ENCODE peak calls at places on chromosomes 6 and 20, in four cellular contexts. R is CD4-positive, alpha-beta T cell; P is RWPE1; E is endothelial cell. Z is an unnamed sample.

GRCh38 chr20:61548069-61548468 is 296.0 kb downstream of the CDH4 start:
- DNase-seq in R (no peak), P (no peak), E (no peak), Z (no peak)

GRCh38 chr20:37881601-37882343 is 21.2 kb upstream of the VSTM2L start:
- DNase-seq in R (no peak), P (no peak), E (no peak), Z (no peak)

GRCh38 chr6:4023240-4023639 is 55.7 kb downstream of the FAM217A start:
- DNase-seq in R (no peak), P (no peak), E (no peak), Z (no peak)

GRCh38 chr20:23086056-23086551 is at the start of gene CD93:
- DNase-seq in R (no peak), P (no peak), E (peak; percentile 36), Z (no peak)

GRCh38 chr6:169789146-169789943 is 37.9 kb downstream of the ERMARD start:
- DNase-seq in R (no peak), P (peak; percentile 17), E (no peak), Z (no peak)

GRCh38 chr6:125224236-125224861 is 70.8 kb downstream of the TPD52L1 start:
- DNase-seq in R (no peak), P (no peak), E (no peak), Z (no peak)

GRCh38 chr6:105507811-105508210 is 104.9 kb upstream of the PREP start:
- DNase-seq in R (no peak), P (no peak), E (no peak), Z (no peak)

GRCh38 chr6:22980446-22980845 is 411.1 kb downstream of the HDGFL1 start:
- DNase-seq in R (no peak), P (no peak), E (no peak), Z (no peak)

GRCh38 chr6:31626952-31627351 is 6.4 kb downstream of the PRRC2A start:
- DNase-seq in R (no peak), P (no peak), E (no peak), Z (no peak)

GRCh38 chr6:132708002-132708401 is 5.9 kb downstream of the VNN1 start:
- DNase-seq in R (no peak), P (no peak), E (no peak), Z (no peak)

GRCh38 chr20:62427172-62428007 is at the start of gene RBBP8NL:
- DNase-seq in R (no peak), P (peak; percentile 93), E (no peak), Z (peak; percentile 92)

GRCh38 chr6:3379482-3380060 is 77.3 kb downstream of the SLC22A23 start:
- DNase-seq in R (no peak), P (no peak), E (no peak), Z (no peak)

GRCh38 chr6:114181629-114182028 is 161.2 kb downstream of the HS3ST5 start:
- DNase-seq in R (no peak), P (no peak), E (no peak), Z (no peak)

GRCh38 chr6:13559968-13560650 is 14.3 kb upstream of the SIRT5 start:
- DNase-seq in R (no peak), P (no peak), E (no peak), Z (no peak)

GRCh38 chr6:2369606-2370005 is 124.2 kb upstream of the GMDS start:
- DNase-seq in R (no peak), P (no peak), E (no peak), Z (no peak)

GRCh38 chr6:65701325-65701724 is 5.7 kb downstream of the EYS start:
- DNase-seq in R (no peak), P (no peak), E (no peak), Z (no peak)

GRCh38 chr20:4406627-4407026 is 315.1 kb upstream of the PRND start:
- DNase-seq in R (no peak), P (peak; percentile 90), E (no peak), Z (peak; percentile 73)

GRCh38 chr6:159169193-159169555 is at the start of gene FNDC1:
- DNase-seq in R (no peak), P (peak; percentile 21), E (peak; percentile 81), Z (no peak)

GRCh38 chr6:158780963-158781691 is 38.0 kb downstream of the EZR start:
- DNase-seq in R (no peak), P (peak; percentile 46), E (no peak), Z (no peak)

GRCh38 chr6:28580484-28580883 is 54.8 kb downstream of the GPX5 start:
- DNase-seq in R (no peak), P (no peak), E (no peak), Z (no peak)

GRCh38 chr6:158649289-158650143 is at the start of gene SYTL3:
- DNase-seq in R (peak; percentile 70), P (no peak), E (no peak), Z (no peak)

GRCh38 chr6:41577865-41578713 is 31.9 kb downstream of the FOXP4 start:
- DNase-seq in R (no peak), P (peak; percentile 26), E (peak; percentile 44), Z (no peak)

GRCh38 chr20:46023148-46023484 is 5.9 kb upstream of the SLC12A5 start:
- DNase-seq in R (no peak), P (no peak), E (no peak), Z (no peak)

GRCh38 chr6:4581468-4582420 is 194.5 kb upstream of the CDYL start:
- DNase-seq in R (no peak), P (no peak), E (peak; percentile 47), Z (no peak)

GRCh38 chr6:159762681-159763293 is 942 bp downstream of the ACAT2 start:
- DNase-seq in R (no peak), P (peak; percentile 14), E (no peak), Z (no peak)

GRCh38 chr20:34421766-34422466 is 58.8 kb downstream of the ITCH start:
- DNase-seq in R (no peak), P (no peak), E (no peak), Z (no peak)

GRCh38 chr6:157908369-157909281 is 73.0 kb upstream of the SYNJ2 start:
- DNase-seq in R (no peak), P (no peak), E (no peak), Z (no peak)

GRCh38 chr6:169862464-169863148 is 111.2 kb downstream of the ERMARD start:
- DNase-seq in R (no peak), P (no peak), E (no peak), Z (no peak)

GRCh38 chr6:15985354-15985995 is 143.4 kb upstream of the MYLIP start:
- DNase-seq in R (no peak), P (no peak), E (no peak), Z (no peak)

GRCh38 chr20:51378171-51378928 is 164.2 kb downstream of the NFATC2 start:
- DNase-seq in R (no peak), P (no peak), E (peak; percentile 41), Z (peak; percentile 65)

GRCh38 chr6:166998256-166999144 is 697 bp upstream of the CEP43 start:
- DNase-seq in R (no peak), P (peak; percentile 6), E (peak; percentile 53), Z (peak; percentile 63)

GRCh38 chr6:24355422-24355821 is 2.4 kb downstream of the DCDC2 start:
- DNase-seq in R (no peak), P (no peak), E (no peak), Z (no peak)

GRCh38 chr6:81759782-81760181 is 7.3 kb upstream of the TENT5A start:
- DNase-seq in R (no peak), P (peak; percentile 68), E (no peak), Z (no peak)

GRCh38 chr6:116615937-116616756 is at the start of gene RSPH4A:
- DNase-seq in R (peak; percentile 44), P (peak; percentile 95), E (peak; percentile 87), Z (peak; percentile 90)
- TF ChIP-seq CTCF in R (no peak), P (no peak), E (no peak), Z (peak; percentile 32)

DNA sequence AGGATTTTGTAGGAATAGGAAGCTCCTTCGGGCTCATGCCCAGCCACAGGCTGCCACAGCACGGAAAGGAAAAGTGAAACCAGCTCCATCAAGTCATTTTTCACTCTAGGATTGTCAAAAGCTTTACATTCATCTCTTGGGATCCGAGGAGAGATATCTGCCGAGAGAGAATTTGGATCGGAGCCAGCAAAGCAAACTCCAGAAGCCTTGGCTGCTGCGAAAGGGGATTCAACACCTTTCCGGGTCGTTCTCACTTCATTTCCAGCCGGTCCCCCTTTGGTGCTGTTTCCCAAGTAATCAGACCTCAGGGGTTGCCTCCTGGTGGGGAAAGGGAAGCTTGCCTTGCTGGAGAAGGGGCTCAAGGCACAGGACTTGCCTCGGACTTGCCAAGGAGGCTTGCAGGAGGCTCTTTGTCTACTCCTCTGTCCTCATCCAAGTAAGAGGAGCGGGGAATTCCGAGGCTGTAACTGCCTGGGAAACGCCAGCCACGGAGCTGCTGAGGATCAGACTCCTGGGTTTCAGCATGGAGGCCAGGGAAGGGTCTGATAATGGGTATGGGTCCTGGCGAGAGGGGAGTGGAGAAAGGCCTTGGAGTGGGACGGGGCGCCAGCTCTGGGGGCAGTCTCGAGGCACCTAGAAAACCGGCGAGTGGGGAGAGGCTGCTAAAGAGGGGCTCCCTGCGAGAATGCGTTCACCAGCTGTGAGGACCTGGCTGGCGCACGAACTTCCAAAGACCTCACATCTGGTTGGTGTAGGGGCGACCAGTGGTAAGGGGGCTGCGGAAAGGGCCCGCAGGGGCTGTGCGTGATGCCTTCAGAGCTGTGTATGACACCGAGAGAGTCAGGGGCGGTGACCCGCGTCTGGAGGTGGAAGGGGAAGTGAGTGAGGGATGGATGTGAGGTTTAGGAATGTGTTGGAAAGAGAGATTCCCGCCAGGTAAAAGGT is 702 bp downstream of the ETV7 start:
- DNase-seq in R (no peak), P (peak; percentile 44), E (peak; percentile 25), Z (no peak)
- TF ChIP-seq CTCF in R (no peak), P (no peak), E (no peak), Z (no peak)

GRCh38 chr20:36773548-36774242 is at the start of gene DSN1:
- DNase-seq in R (peak; percentile 96), P (peak; percentile 99), E (peak; percentile 99), Z (peak; percentile 100)

GRCh38 chr20:36775826-36776225 is 2.3 kb upstream of the DSN1 start:
- DNase-seq in R (no peak), P (no peak), E (no peak), Z (peak; percentile 38)

GRCh38 chr20:36773123-36773547 is 428 bp downstream of the DSN1 start:
- DNase-seq in R (no peak), P (no peak), E (no peak), Z (no peak)

GRCh38 chr20:36777152-36777551 is 3.6 kb upstream of the DSN1 start:
- DNase-seq in R (no peak), P (no peak), E (no peak), Z (peak; percentile 68)

DNA sequence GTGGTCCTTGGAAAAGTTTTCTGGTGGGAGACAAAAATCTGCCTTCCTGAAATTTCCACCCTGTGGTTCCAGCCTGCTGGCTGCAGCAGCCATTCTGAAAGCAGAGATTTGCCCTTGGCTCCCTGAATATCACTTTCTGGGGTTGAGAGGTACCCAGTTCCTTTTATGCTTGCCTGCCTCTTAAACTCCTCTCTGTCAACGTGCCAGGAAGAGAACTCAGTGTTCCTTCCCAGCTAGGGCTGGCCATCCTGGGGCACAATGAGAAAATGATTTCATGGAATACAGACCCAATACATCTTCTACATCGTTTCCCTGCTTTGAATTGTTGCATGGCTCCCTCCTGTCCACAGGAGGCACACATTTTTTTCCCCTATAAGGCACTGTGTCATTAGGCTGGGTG is 1.6 kb upstream of the DSN1 start:
- DNase-seq in R (no peak), P (no peak), E (no peak), Z (peak; percentile 42)
- TF ChIP-seq CTCF in R (no peak), P (no peak), E (no peak), Z (no peak)

DNA sequence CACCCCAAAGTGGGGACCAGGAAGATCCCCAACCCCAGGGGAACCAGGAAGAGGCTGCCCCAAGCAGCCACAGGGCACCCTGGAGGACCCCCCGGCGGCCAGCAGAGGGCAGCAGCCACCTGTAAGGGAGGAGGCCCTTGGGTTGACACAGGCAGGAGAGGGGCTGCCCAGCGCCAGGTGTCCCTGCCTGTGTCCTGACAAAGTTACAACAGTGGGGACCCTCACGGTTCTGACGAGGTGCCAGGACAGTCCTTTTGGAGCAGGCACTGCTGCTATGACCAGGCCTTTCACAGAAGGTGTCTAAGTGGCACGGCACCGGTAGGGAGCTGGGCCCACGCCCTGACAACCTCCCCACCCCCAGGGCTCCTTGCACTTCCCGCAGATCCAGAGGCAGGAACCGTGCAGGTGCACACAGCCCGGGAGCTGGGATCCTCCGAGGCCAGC is 176.7 kb downstream of the BMP7 start:
- DNase-seq in R (peak; percentile 33), P (peak; percentile 87), E (peak; percentile 93), Z (no peak)
- TF ChIP-seq CTCF in R (peak; percentile 62), P (peak; percentile 100), E (peak; percentile 89), Z (peak; percentile 100)